ENCODE peak calls at places on chromosomes 2 and 18, in eight cellular contexts. J, X, M, I, A, L, U and W are unnamed samples.

GRCh38 chr2:95350320-95351079 is 52.0 kb upstream of the FAHD2A start:
- DNase-seq in J (no peak), X (no peak), M (no peak), I (no peak), A (no peak), L (no peak), U (no peak), W (no peak)

GRCh38 chr2:239289545-239289944 is 111.3 kb downstream of the HDAC4 start:
- DNase-seq in J (no peak), X (no peak), M (peak; percentile 29), I (no peak), A (no peak), L (no peak), U (no peak), W (no peak)

GRCh38 chr18:49243391-49243790 is 217.1 kb downstream of the DYM start:
- DNase-seq in J (no peak), X (no peak), M (no peak), I (no peak), A (no peak), L (no peak), U (no peak), W (no peak)

GRCh38 chr2:201837824-201838340 is 31.5 kb downstream of the CDK15 start:
- DNase-seq in J (no peak), X (no peak), M (no peak), I (no peak), A (no peak), L (no peak), U (no peak), W (no peak)

GRCh38 chr2:85613717-85614515 is 2.0 kb upstream of the C2orf68 start:
- DNase-seq in J (no peak), X (no peak), M (no peak), I (no peak), A (no peak), L (no peak), U (no peak), W (no peak)

GRCh38 chr2:203878060-203878459 is 10.5 kb downstream of the CTLA4 start:
- DNase-seq in J (no peak), X (no peak), M (no peak), I (no peak), A (no peak), L (peak; percentile 46), U (no peak), W (no peak)

GRCh38 chr18:2963048-2963447 is 49.9 kb downstream of the LPIN2 start:
- DNase-seq in J (no peak), X (no peak), M (no peak), I (no peak), A (no peak), L (no peak), U (no peak), W (no peak)

GRCh38 chr2:205612661-205613060 is 69.6 kb upstream of the NRP2 start:
- DNase-seq in J (no peak), X (no peak), M (no peak), I (no peak), A (no peak), L (no peak), U (no peak), W (peak; percentile 14)

GRCh38 chr2:121539722-121540469 is 9.2 kb downstream of the RNU4ATAC start:
- DNase-seq in J (no peak), X (no peak), M (no peak), I (no peak), A (no peak), L (peak; percentile 14), U (no peak), W (no peak)

GRCh38 chr2:9249036-9249800 is 42.6 kb downstream of the ASAP2 start:
- DNase-seq in J (no peak), X (peak; percentile 59), M (no peak), I (no peak), A (peak; percentile 70), L (peak; percentile 64), U (no peak), W (no peak)

DNA sequence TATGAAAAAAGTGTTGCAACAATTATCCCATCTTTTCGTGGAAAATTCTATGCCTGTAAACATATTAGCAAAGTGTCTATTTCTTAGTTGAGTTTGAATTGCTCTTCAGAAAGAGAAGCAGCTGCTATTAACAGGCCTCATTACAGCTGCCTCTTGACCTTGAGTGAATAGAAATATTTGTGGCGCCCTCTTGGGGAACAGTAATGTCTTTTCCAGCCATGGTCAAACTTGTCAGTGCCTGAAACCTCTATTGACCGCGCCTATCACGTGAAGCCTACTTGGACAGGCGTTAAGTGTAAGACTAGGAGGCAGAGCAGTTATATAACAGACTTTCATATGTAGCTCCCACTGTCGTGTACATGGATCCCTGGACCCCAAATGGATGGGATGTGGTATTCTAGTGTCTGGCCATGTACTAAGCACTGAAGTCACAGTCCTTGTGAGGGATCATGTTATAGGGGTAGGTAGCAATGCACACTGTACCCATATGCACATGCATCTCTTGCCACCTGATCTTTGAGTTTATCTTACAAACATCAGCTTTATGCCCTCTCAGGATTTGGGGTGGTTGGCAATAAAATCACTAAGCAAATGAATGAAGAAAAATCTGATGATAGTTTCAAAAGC is 245.0 kb downstream of the PTGR3 start:
- DNase-seq in J (peak; percentile 80), X (peak; percentile 67), M (peak; percentile 59), I (no peak), A (peak; percentile 47), L (peak; percentile 68), U (peak; percentile 74), W (peak; percentile 38)
- TF ChIP-seq CTCF in J (peak; percentile 51), X (peak; percentile 48), M (peak; percentile 45), I (peak; percentile 49), A (peak; percentile 40), L (peak; percentile 58), U (peak; percentile 75), W (peak; percentile 46)

GRCh38 chr2:137838255-137839092 is 125.8 kb upstream of the HNMT start:
- DNase-seq in J (peak; percentile 58), X (peak; percentile 71), M (no peak), I (no peak), A (peak; percentile 45), L (peak; percentile 62), U (no peak), W (peak; percentile 35)
- TF ChIP-seq CTCF in J (peak; percentile 54), X (peak; percentile 51), M (peak; percentile 60), I (peak; percentile 91), A (peak; percentile 85), L (peak; percentile 57), U (peak; percentile 85), W (peak; percentile 52)

GRCh38 chr18:47265197-47265596 is 13.7 kb upstream of the SKOR2 start:
- DNase-seq in J (no peak), X (peak; percentile 20), M (no peak), I (no peak), A (no peak), L (peak; percentile 82), U (no peak), W (no peak)

GRCh38 chr18:47263828-47264314 is 12.4 kb upstream of the SKOR2 start:
- DNase-seq in J (no peak), X (no peak), M (no peak), I (no peak), A (no peak), L (no peak), U (peak; percentile 72), W (no peak)

GRCh38 chr18:47262397-47263196 is 11.1 kb upstream of the SKOR2 start:
- DNase-seq in J (no peak), X (no peak), M (no peak), I (no peak), A (no peak), L (no peak), U (peak; percentile 51), W (no peak)

GRCh38 chr18:47261902-47262301 is 10.4 kb upstream of the SKOR2 start:
- DNase-seq in J (no peak), X (no peak), M (no peak), I (no peak), A (no peak), L (no peak), U (no peak), W (no peak)

DNA sequence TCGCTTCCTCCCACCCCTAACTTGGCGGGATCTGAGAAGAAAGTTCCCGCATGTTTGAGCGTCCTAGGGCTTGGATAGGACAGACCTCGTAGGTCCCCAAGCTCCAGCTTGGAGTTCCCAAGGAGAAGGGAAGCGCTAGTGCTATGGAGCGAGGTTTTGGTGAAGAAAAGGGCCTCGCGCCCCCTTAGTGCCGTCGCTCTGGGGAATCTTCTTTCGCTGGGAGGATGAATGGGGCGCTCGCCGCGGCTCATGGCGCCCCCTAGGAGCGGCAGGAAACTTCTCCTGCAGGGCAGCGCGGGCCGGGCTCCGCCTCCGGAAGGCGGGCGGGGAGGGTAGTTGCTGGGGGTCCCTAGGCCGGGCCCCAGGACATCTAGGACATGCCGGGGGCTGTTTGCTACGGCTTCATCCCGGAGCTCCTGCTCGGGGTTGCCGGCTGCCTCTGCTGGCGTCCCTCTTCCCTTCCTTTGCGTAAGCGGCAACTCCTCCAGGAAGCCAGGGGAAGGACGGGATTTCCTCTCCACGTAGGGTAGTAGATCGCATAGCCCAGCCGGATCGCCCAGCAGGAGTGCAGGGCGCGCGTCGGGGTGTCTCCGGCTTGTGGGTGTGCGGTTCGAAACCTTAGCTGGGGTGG is 11.9 kb upstream of the SKOR2 start:
- DNase-seq in J (no peak), X (no peak), M (no peak), I (no peak), A (no peak), L (peak; percentile 38), U (peak; percentile 89), W (no peak)
- TF ChIP-seq CTCF in J (peak; percentile 25), X (no peak), M (peak; percentile 8), I (peak; percentile 53), A (peak; percentile 52), L (peak; percentile 43), U (peak; percentile 86), W (no peak)

GRCh38 chr2:168494190-168494711 is 38.2 kb downstream of the CERS6 start:
- DNase-seq in J (no peak), X (peak; percentile 21), M (no peak), I (peak; percentile 19), A (peak; percentile 61), L (peak; percentile 30), U (peak; percentile 82), W (no peak)
- TF ChIP-seq CTCF in J (peak; percentile 52), X (peak; percentile 21), M (no peak), I (peak; percentile 57), A (peak; percentile 30), L (peak; percentile 25), U (peak; percentile 80), W (no peak)

GRCh38 chr18:33839452-33840225 is 261.6 kb downstream of the ASXL3 start:
- DNase-seq in J (peak; percentile 71), X (peak; percentile 67), M (no peak), I (no peak), A (peak; percentile 33), L (peak; percentile 69), U (no peak), W (peak; percentile 32)
- TF ChIP-seq CTCF in J (peak; percentile 83), X (peak; percentile 92), M (peak; percentile 61), I (peak; percentile 88), A (no peak), L (peak; percentile 87), U (peak; percentile 90), W (peak; percentile 76)

DNA sequence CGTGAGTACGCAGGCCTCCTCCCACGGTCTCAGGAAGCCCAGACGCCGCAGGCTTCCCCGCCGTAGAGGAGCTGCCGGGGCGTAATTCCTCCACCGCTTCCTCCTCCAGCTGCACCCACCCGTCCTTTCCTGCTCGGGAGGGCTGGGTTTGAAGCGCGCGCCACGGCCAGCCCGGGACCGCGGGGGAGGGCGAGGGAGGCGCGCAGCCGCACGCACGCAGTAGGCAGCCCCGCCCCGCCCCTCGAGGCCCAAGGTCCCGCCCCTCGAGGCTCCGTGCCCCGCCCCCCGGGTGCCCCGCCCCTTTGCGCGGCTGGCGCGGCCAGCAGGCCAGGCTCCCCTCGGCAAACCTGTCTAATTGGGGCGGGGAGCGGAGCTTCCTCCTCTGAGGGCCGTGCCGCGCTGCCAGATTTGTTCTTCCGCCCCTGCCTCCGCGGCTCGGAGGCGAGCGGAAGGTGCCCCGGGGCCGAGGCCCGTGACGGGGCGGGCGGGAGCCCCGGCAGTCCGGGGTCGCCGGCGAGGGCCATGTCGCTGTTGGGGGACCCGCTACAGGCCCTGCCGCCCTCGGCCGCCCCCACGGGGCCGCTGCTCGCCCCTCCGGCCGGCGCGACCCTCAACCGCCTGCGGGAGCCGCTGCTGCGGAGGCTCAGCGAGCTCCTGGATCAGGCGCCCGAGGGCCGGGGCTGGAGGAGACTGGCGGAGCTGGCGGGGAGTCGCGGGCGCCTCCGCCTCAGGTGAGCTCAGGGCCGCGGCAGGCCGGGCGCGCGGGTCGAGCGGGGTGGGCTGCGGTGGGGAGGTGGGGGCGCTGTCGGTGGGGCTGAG is at the start of gene MALT1:
- DNase-seq in J (peak; percentile 95), X (peak; percentile 91), M (peak; percentile 95), I (peak; percentile 96), A (peak; percentile 88), L (peak; percentile 84), U (peak; percentile 98), W (peak; percentile 95)
- TF ChIP-seq CTCF in J (no peak), X (no peak), M (peak; percentile 14), I (peak; percentile 21), A (peak; percentile 9), L (no peak), U (peak; percentile 62), W (peak; percentile 1)